ENCODE peak calls at places on chromosomes 7 and 10, in nine cellular contexts. R is fibroblast of mammary gland, F is neural progenitor cell, M is nephron progenitor cell, K is tibial artery, Z is cardiac muscle cell, I is suprapubic skin, S is brain microvascular endothelial cell, J is kidney. D is an unnamed sample.

GRCh38 chr7:107103369-107103768 is 58.9 kb downstream of the PRKAR2B start:
- DNase-seq in R (no peak), F (no peak), M (no peak), K (no peak), Z (no peak), I (no peak), S (peak; percentile 45), J (no peak), D (no peak)

GRCh38 chr7:142806957-142807356 is 36.2 kb downstream of the PRSS2 start:
- DNase-seq in R (no peak), F (no peak), M (no peak), K (no peak), Z (no peak), I (no peak), S (no peak), J (no peak), D (no peak)

GRCh38 chr10:20768849-20769248 is 128.3 kb downstream of the NEBL start:
- DNase-seq in R (peak; percentile 53), F (peak; percentile 49), M (no peak), K (no peak), Z (peak; percentile 68), I (no peak), S (no peak), J (no peak), D (no peak)

GRCh38 chr10:132104471-132105301 is 38.9 kb downstream of the JAKMIP3 start:
- DNase-seq in R (no peak), F (no peak), M (no peak), K (no peak), Z (no peak), I (no peak), S (no peak), J (peak; percentile 64), D (no peak)

GRCh38 chr7:55099086-55099831 is 80.4 kb downstream of the EGFR start:
- DNase-seq in R (peak; percentile 76), F (no peak), M (no peak), K (no peak), Z (no peak), I (no peak), S (no peak), J (no peak), D (no peak)

GRCh38 chr7:21542891-21543527 is at the start of gene DNAH11:
- DNase-seq in R (peak; percentile 5), F (peak; percentile 84), M (peak; percentile 80), K (no peak), Z (peak; percentile 77), I (no peak), S (no peak), J (peak; percentile 75), D (no peak)

GRCh38 chr10:4590807-4591206 is 235.2 kb upstream of the AKR1E2 start:
- DNase-seq in R (no peak), F (no peak), M (no peak), K (no peak), Z (no peak), I (no peak), S (no peak), J (no peak), D (no peak)

GRCh38 chr10:5948999-5949759 is 28.2 kb downstream of the IL15RA start:
- DNase-seq in R (peak; percentile 72), F (peak; percentile 71), M (peak; percentile 56), K (no peak), Z (peak; percentile 57), I (no peak), S (peak; percentile 57), J (peak; percentile 77), D (no peak)

GRCh38 chr7:14714161-14714728 is 188.3 kb downstream of the DGKB start:
- DNase-seq in R (no peak), F (no peak), M (no peak), K (no peak), Z (no peak), I (no peak), S (no peak), J (no peak), D (no peak)

GRCh38 chr7:5143935-5144903 is 45.8 kb upstream of the WIPI2 start:
- DNase-seq in R (peak; percentile 7), F (no peak), M (no peak), K (no peak), Z (no peak), I (no peak), S (peak; percentile 3), J (peak; percentile 76), D (no peak)

GRCh38 chr10:69217119-69217754 is 2.9 kb upstream of the HKDC1 start:
- DNase-seq in R (peak; percentile 74), F (no peak), M (no peak), K (no peak), Z (no peak), I (no peak), S (peak; percentile 59), J (no peak), D (peak; percentile 66)

GRCh38 chr7:134084488-134085144 is 42.5 kb upstream of the LRGUK start:
- DNase-seq in R (no peak), F (no peak), M (no peak), K (no peak), Z (no peak), I (no peak), S (no peak), J (no peak), D (no peak)

GRCh38 chr10:113604572-113604971 is 51.7 kb downstream of the HABP2 start:
- DNase-seq in R (no peak), F (no peak), M (no peak), K (no peak), Z (no peak), I (no peak), S (no peak), J (no peak), D (no peak)

DNA sequence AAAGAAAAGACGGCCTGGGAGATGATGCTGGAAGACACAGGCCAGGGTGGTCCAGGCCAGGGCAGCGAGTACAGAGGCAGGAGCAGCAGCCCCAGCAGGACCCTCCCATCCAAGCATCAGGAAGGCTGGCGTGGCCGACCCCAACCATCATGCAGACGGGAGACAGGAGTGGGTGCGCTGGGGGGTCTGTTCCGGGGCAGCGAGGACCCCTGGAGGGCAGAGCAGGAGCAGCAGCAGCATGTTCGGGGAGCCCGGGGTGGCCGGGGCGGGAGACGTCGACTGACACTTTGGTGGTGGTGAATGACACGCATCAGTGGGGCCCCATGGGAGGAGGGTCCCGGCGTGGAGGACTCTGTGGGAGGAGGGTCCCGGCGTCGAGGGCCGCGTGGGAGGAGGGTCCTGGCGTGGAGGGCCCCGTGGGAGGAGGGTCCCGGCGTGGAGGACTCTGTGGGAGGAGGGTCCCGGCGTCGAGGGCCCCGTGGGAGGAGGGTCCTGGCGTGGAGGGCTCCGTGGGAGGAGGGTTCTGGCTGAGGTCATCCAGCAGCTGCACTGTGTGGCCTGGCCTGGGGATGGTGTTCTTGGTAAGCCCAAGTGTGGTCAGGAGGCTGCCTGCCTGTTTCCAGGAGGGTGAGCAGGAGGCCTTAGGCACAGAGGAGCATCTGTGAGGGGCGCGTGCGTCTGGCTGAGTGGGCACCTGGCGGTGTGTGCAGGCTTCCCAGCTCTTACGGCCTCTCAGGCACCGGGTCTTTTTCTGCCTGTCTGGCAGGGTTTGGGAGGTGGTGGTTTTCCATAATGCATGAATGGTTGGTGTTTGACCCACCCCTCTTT is 38.9 kb downstream of the FAM20C start:
- DNase-seq in R (peak; percentile 42), F (no peak), M (no peak), K (no peak), Z (no peak), I (no peak), S (no peak), J (no peak), D (no peak)
- TF ChIP-seq CTCF in R (peak; percentile 24), F (peak; percentile 24), M (no peak), K (no peak), Z (peak; percentile 36), I (no peak), S (peak; percentile 54), J (no peak), D (peak; percentile 35)

GRCh38 chr7:200704-201103 is 8.3 kb downstream of the FAM20C start:
- DNase-seq in R (no peak), F (no peak), M (no peak), K (no peak), Z (no peak), I (no peak), S (no peak), J (no peak), D (no peak)
- TF ChIP-seq CTCF in R (no peak), F (peak; percentile 22), M (no peak), K (no peak), Z (peak; percentile 5), I (no peak), S (peak; percentile 10), J (no peak), D (no peak)

GRCh38 chr10:12547301-12547771 is 198.0 kb downstream of the CAMK1D start:
- DNase-seq in R (no peak), F (no peak), M (no peak), K (no peak), Z (no peak), I (no peak), S (no peak), J (no peak), D (no peak)

GRCh38 chr10:12543589-12543988 is 194.2 kb downstream of the CAMK1D start:
- DNase-seq in R (no peak), F (peak; percentile 33), M (no peak), K (no peak), Z (no peak), I (no peak), S (no peak), J (no peak), D (no peak)

GRCh38 chr10:12550994-12551393 is 201.6 kb downstream of the CAMK1D start:
- DNase-seq in R (no peak), F (no peak), M (no peak), K (no peak), Z (no peak), I (no peak), S (no peak), J (no peak), D (no peak)

DNA sequence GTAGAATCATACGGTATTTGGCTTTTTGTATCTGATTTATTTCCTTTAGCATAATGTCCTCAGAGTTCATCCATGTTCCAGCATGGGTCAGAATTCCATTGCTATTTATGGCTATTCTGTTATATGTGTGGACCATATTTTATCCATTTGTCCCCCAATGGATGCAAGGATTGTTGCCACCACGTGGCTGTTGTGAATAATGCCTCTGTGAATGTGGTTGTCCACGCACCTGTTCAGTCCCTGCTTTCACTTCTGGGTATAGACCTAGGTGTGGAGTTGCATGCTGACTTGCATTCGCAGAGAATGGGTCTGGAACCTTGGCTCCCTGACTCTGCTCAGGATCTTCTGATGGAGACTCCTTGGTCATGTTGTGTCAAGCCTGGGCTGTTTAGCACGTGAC is 199.9 kb downstream of the CAMK1D start:
- DNase-seq in R (no peak), F (no peak), M (no peak), K (no peak), Z (no peak), I (no peak), S (no peak), J (no peak), D (no peak)
- TF ChIP-seq CTCF in R (no peak), F (no peak), M (no peak), K (no peak), Z (no peak), I (no peak), S (peak; percentile 4), J (no peak), D (no peak)

DNA sequence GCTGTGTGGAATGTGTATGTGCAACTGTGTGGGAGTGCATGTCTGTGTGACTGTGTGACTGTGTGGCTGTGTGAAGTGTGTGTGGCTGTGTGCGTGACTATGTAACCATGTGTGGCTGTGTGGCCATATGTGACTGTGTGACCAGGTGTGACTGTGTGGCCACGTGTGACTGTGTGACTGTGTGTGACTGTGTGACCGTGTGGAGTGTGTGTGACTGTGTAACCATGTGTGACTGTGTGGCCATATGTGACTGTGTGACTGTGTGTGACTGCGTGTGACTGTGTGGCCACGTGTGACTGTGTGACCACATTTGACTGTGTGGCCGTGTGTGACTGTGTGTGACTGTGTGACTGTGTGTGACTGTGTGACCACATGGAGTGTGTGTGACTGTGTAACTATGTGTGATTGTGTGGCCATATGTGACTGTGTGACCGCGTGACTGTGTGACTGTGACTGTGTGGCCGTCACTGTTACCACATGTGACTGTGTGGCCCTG is 502.9 kb downstream of the DNAJB6 start:
- DNase-seq in R (no peak), F (no peak), M (no peak), K (no peak), Z (no peak), I (no peak), S (no peak), J (peak; percentile 6), D (no peak)
- TF ChIP-seq CTCF in R (no peak), F (no peak), M (no peak), K (no peak), Z (no peak), I (no peak), S (no peak), J (no peak), D (no peak)

D was measured in BJ.